ENCODE peak calls at places on chromosomes 1 and 21, in five cellular contexts. P is Calu3, J is AG09309, O is BE2C, N is amniotic stem cell. W is an unnamed sample.

GRCh38 chr1:30754684-30755171 is 2.8 kb downstream of the LAPTM5 start:
- DNase-seq in P (no peak), N (no peak), J (no peak), O (no peak), W (no peak)

GRCh38 chr1:203325418-203326091 is 20.2 kb downstream of the BTG2 start:
- DNase-seq in N (no peak), J (no peak), O (peak), P (no peak), W (no peak)

GRCh38 chr1:41360074-41361027 is 883 bp upstream of the FOXO6 start:
- DNase-seq in N (no peak), J (no peak), O (no peak), P (no peak), W (no peak)

GRCh38 chr21:44539031-44539430 is 964 bp downstream of the KRTAP10-1 start:
- DNase-seq in P (no peak), J (no peak), N (no peak), O (no peak), W (no peak)

GRCh38 chr1:223269006-223269405 is 95.0 kb downstream of the SUSD4 start:
- DNase-seq in N (no peak), O (no peak), J (no peak), P (no peak), W (no peak)

GRCh38 chr1:205319081-205320018 is 2.2 kb downstream of the NUAK2 start:
- DNase-seq in P (peak), O (no peak), N (peak), J (peak), W (peak)

GRCh38 chr1:235138821-235139220 is 10.2 kb upstream of the TOMM20 start:
- DNase-seq in P (no peak), O (no peak), J (no peak), N (no peak), W (no peak)

GRCh38 chr21:27569091-27569490 is 602.2 kb upstream of the ADAMTS5 start:
- DNase-seq in J (no peak), P (no peak), O (no peak), N (no peak), W (no peak)

GRCh38 chr1:43708006-43708412 is 673 bp downstream of the ST3GAL3 start:
- DNase-seq in P (no peak), O (no peak), J (no peak), N (no peak), W (no peak)

GRCh38 chr1:2990376-2991115 is 30.7 kb upstream of the ACTRT2 start:
- DNase-seq in P (no peak), O (no peak), N (no peak), J (no peak), W (no peak)

GRCh38 chr1:153498746-153499145 is 37.0 kb downstream of the S100A6 start:
- DNase-seq in N (no peak), P (no peak), O (no peak), J (no peak), W (no peak)

GRCh38 chr21:37877171-37877570 is 39.1 kb downstream of the KCNJ6 start:
- DNase-seq in O (no peak), J (no peak), P (no peak), N (no peak), W (no peak)

GRCh38 chr1:217944550-217944949 is 313.4 kb downstream of the SPATA17 start:
- DNase-seq in J (no peak), O (no peak), N (no peak), P (no peak), W (no peak)

GRCh38 chr21:35628331-35628730 is 432.0 kb downstream of the SETD4 start:
- DNase-seq in N (no peak), O (no peak), P (no peak), J (no peak), W (no peak)

GRCh38 chr1:204340137-204340536 is 19.6 kb downstream of the PLEKHA6 start:
- DNase-seq in P (no peak), N (no peak), J (no peak), O (no peak), W (no peak)

GRCh38 chr21:16563795-16564194 is 834.0 kb downstream of the USP25 start:
- DNase-seq in N (no peak), P (peak), O (no peak), J (no peak), W (no peak)

GRCh38 chr1:196063307-196063706 is 544.9 kb downstream of the KCNT2 start:
- DNase-seq in P (no peak), O (no peak), N (no peak), J (no peak), W (no peak)

GRCh38 chr1:26882696-26883095 is 7.4 kb downstream of the GPN2 start:
- DNase-seq in N (no peak), O (no peak), J (no peak), P (no peak), W (no peak)

GRCh38 chr1:209587778-209588177 is 4.3 kb downstream of the CAMK1G start:
- DNase-seq in P (no peak), N (no peak), O (no peak), J (no peak), W (no peak)

GRCh38 chr1:65002508-65003315 is 36.4 kb upstream of the JAK1 start:
- DNase-seq in P (peak), J (peak), N (peak), O (no peak), W (peak)

GRCh38 chr1:167088746-167089417 is 1.3 kb downstream of the GPA33 start:
- DNase-seq in O (no peak), J (no peak), P (no peak), N (no peak), W (no peak)

GRCh38 chr1:214590696-214591095 is 12.3 kb upstream of the CENPF start:
- DNase-seq in O (no peak), N (no peak), P (no peak), J (no peak), W (no peak)